ENCODE peak calls at places on chromosomes 11 and 22, in four cellular contexts. H is H1, D is HepG2, V is K562. U is an unnamed sample.

GRCh38 chr22:35638408-35638807 is 9.8 kb upstream of the APOL6 start:
- DNase-seq in H (no peak), D (no peak), V (no peak), U (no peak)

GRCh38 chr22:19824197-19825015 is 30.3 kb downstream of the GNB1L start:
- DNase-seq in H (peak), D (peak), V (no peak), U (no peak)

GRCh38 chr22:30649430-30650007 is 13.9 kb downstream of the SLC35E4 start:
- DNase-seq in H (no peak), D (no peak), V (peak), U (no peak)

GRCh38 chr22:41746563-41747400 is 47.5 kb downstream of the MEI1 start:
- DNase-seq in H (peak), D (peak), V (peak), U (peak)

GRCh38 chr22:23193882-23194281 is 13.6 kb downstream of the BCR start:
- DNase-seq in H (no peak), D (no peak), V (no peak), U (no peak)

GRCh38 chr11:4763096-4763495 is 6.6 kb downstream of the OR51F1 start:
- DNase-seq in H (no peak), D (no peak), V (no peak), U (no peak)

GRCh38 chr11:99281331-99281730 is 260.6 kb downstream of the CNTN5 start:
- DNase-seq in H (no peak), D (no peak), V (no peak), U (no peak)

GRCh38 chr11:134684576-134684975 is 272.5 kb upstream of the B3GAT1 start:
- DNase-seq in H (no peak), D (no peak), V (no peak), U (no peak)

GRCh38 chr11:10743354-10744035 is 7.6 kb upstream of the CTR9 start:
- DNase-seq in H (no peak), D (no peak), V (peak), U (no peak)

GRCh38 chr11:48307760-48308386 is 1.9 kb downstream of the OR4S1 start:
- DNase-seq in H (peak), D (peak), V (peak), U (peak)

DNA sequence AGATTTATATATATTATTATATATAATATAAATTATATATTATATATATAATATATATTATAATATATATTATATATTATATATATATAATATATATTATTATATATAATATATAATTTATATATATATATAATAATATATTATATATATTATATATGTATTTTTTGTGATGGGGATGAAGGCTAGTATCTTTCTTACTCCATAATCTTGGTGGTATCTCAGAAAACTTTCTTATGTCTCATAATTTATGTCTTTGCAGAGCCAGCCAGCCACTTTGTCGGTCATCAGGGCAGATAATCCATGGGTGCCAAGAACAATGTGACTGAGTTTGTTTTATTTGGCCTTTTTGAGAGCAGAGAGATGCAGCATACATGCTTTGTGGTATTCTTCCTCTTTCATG is at the start of gene OR4S1:
- DNase-seq in H (no peak), D (no peak), V (no peak), U (no peak)
- TF ChIP-seq PHF8 in H (no peak), D (no peak), V (no peak), U (no peak)

DNA sequence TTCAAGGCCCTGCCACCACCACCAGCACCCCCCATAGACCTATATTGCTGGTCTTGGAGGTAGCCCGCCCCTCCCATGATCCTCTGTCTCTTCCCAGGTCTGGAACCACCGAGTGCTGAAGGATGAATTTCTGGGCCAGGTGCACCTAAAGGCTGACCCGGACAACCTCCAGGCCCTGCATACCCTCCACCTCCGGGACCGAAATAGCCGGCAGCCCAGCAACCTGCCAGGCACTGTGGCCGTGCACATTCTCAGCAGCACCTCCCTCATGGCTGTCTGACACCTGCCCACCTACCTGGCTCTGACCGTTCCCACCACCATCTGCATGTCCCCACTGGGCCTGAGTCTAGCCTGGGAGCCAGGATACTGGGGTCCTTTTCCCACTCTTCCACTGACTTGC is 4.5 kb upstream of the MYO7A start:
- DNase-seq in H (no peak), D (no peak), V (no peak), U (no peak)
- TF ChIP-seq RAD21 in H (no peak), D (no peak), V (no peak), U (no peak)

GRCh38 chr11:12110714-12111481 is 508 bp downstream of the MICAL2 start:
- DNase-seq in H (peak), D (no peak), V (peak), U (no peak)
- TF ChIP-seq KDM1A in H (no peak), D (no peak), V (no peak), U (no peak)

DNA sequence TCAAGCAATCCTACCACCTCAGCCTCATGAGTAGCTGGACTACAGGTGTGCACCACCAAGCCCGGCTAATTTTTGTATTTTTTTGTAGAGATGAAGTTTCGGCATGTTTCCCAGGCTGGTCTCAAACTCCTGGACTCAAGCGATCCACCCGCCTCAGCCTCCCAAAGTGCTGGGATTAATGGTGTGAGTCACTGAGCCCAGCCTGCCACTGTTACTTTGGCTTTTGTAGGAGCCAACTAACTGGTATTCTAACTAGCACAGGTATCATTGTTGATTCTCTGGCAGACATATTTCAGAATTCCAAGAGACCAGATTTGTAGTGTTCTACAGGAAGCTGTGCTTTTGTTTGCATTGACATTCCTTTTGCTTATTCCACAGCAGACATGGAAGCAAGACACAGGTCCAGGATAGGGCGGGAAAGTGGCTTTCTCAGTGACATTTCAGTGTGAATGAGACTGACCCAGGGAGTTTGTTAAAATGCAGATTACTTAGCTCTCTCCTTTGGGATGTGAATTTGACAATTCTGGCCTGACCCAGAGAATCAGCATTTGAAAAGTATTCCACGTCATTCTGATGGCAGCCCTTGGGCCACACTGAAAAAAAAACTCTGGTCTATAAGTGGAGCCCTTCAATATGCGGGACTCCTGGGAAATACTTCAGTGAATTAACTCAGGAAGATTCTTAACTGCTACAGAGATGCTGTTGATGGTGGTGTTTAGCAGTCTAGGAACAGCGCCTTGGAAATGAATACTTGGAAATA is 52.2 kb upstream of the PAX6 start:
- DNase-seq in H (no peak), D (no peak), V (no peak), U (no peak)
- TF ChIP-seq PHF8 in H (no peak), D (no peak), V (no peak), U (no peak)

DNA sequence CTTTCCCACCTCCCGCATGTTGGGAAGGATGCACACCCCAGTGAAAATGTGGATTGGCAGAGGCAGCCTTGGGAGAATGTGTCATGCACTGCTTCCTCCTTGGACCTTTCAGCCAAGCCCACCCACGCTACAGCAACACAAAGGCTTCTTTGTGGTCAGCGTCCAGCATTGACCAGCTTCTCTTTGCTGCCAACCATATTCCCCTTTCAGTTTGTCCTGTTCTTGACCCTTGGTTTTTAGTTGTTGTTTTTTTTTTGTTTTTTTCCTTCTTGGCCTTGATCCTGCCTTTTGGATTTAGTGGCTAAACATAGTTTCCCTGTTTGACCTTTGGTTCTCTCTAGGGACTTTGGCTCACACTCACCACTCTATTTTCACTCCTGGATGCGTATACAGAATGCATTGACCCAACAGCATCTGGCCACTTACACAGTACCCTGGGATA is 573.6 kb downstream of the INSC start:
- DNase-seq in H (no peak), D (no peak), V (no peak), U (no peak)
- TF ChIP-seq RAD21 in H (no peak), D (no peak), V (no peak), U (no peak)

GRCh38 chr11:44120169-44120568 is 24.7 kb downstream of the EXT2 start:
- DNase-seq in H (no peak), D (no peak), V (no peak), U (peak)
- TF ChIP-seq KDM1A in H (no peak), D (no peak), V (no peak), U (no peak)

DNA sequence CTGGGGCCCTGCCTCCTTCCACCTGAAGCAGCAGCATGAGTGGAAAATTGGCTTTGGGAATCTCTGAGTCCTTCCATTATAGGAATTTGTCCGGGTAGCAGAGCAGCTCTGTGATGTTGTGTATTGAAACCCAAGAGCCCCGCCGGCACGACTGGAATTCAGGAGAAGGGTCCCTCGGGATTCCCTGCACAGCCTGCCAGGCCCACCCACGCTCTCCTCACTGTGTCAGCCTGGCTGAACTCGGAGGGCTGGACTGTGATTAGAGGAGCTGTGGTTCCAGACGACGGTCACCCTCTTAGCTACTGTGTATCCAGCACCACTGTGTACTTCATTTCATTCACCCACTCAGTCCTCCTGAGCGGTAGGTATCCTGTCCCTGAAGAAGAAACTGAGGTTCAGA is 18.7 kb upstream of the TSPAN18 start:
- DNase-seq in H (no peak), D (no peak), V (no peak), U (no peak)
- TF ChIP-seq PHF8 in H (no peak), D (no peak), V (no peak), U (no peak)

U was measured in A549.